ENCODE peak calls at places on chromosome 15, in eight cellular contexts. F is effector CD4-positive, alpha-beta T cell; J is SK-N-SH; A is cardiac fibroblast; Q is left ventricle myocardium superior; B is stimulated activated CD8-positive, alpha-beta memory T cell treated with anti-CD3 and anti-CD28 coated beads, Interleukin-4, amount 100 ng/mL, for 4 hours; W is COR-L47; X is heart left ventricle. V is an unnamed sample.

GRCh38 chr15:48040166-48040817 is 80.5 kb upstream of the SLC24A5 start:
- DNase-seq in J (no peak), Q (no peak), B (no peak), A (peak; percentile 33), X (no peak), W (no peak), F (no peak), V (no peak)

GRCh38 chr15:51024735-51025453 is 69.8 kb downstream of the TNFAIP8L3 start:
- DNase-seq in J (no peak), Q (no peak), W (no peak), A (peak; percentile 19), X (no peak), B (no peak), F (no peak), V (no peak)

GRCh38 chr15:96358006-96358794 is 27.7 kb downstream of the NR2F2 start:
- DNase-seq in A (peak; percentile 44), W (no peak), X (no peak), B (no peak), Q (no peak), F (no peak), J (peak; percentile 31), V (no peak)

GRCh38 chr15:65303687-65304392 is 637 bp upstream of the RNU5B-1 start:
- DNase-seq in F (no peak), W (peak; percentile 52), J (peak; percentile 47), X (peak; percentile 81), Q (peak; percentile 64), A (peak; percentile 67), B (peak; percentile 46), V (peak; percentile 36)

GRCh38 chr15:77905301-77905920 is 172.1 kb downstream of the TBC1D2B start:
- DNase-seq in W (no peak), J (no peak), B (no peak), F (no peak), Q (peak; percentile 16), X (peak; percentile 23), A (no peak), V (no peak)

GRCh38 chr15:74245342-74245931 is 9.3 kb downstream of the CCDC33 start:
- DNase-seq in Q (peak; percentile 45), J (peak; percentile 94), X (no peak), B (no peak), F (no peak), A (no peak), W (peak; percentile 98), V (no peak)

GRCh38 chr15:63462053-63462452 is 42.3 kb upstream of the USP3 start:
- DNase-seq in X (no peak), W (no peak), B (no peak), Q (no peak), A (peak; percentile 64), F (no peak), J (no peak), V (peak; percentile 80)

GRCh38 chr15:76932090-76932966 is 779 bp downstream of the RCN2 start:
- DNase-seq in J (no peak), X (no peak), A (peak; percentile 13), W (no peak), F (no peak), Q (no peak), B (no peak), V (no peak)

GRCh38 chr15:91885714-91886265 is 32.3 kb downstream of the SLCO3A1 start:
- DNase-seq in A (no peak), B (no peak), J (peak; percentile 38), X (no peak), Q (peak; percentile 43), F (no peak), W (peak; percentile 12), V (no peak)

GRCh38 chr15:70406624-70407390 is 309.1 kb upstream of the TLE3 start:
- DNase-seq in W (no peak), J (no peak), Q (no peak), B (no peak), X (no peak), A (no peak), F (no peak), V (no peak)

GRCh38 chr15:40081691-40082194 is 26.9 kb downstream of the BMF start:
- DNase-seq in Q (peak; percentile 84), A (peak; percentile 55), J (peak; percentile 72), B (no peak), W (no peak), F (no peak), X (peak; percentile 77), V (peak; percentile 89)

GRCh38 chr15:47333758-47334157 is 383.5 kb upstream of the SEMA6D start:
- DNase-seq in J (no peak), Q (no peak), W (no peak), X (no peak), A (no peak), B (no peak), F (no peak), V (no peak)

GRCh38 chr15:88738796-88739195 is 64.4 kb upstream of the ACAN start:
- DNase-seq in J (no peak), B (no peak), Q (no peak), F (no peak), A (peak; percentile 18), X (no peak), W (no peak), V (no peak)

GRCh38 chr15:83504365-83504764 is 57.2 kb downstream of the SH3GL3 start:
- DNase-seq in J (no peak), F (no peak), X (no peak), B (no peak), A (peak; percentile 1), W (no peak), Q (no peak), V (no peak)

GRCh38 chr15:84400820-84401219 is 165.2 kb downstream of the GOLGA6L4 start:
- DNase-seq in J (no peak), W (no peak), X (peak; percentile 5), A (no peak), Q (peak; percentile 7), B (no peak), F (no peak), V (no peak)

GRCh38 chr15:52076889-52077781 is 35.4 kb downstream of the BCL2L10 start:
- DNase-seq in X (no peak), B (no peak), J (no peak), F (no peak), W (no peak), A (peak; percentile 88), Q (no peak), V (peak; percentile 65)

GRCh38 chr15:75945953-75946352 is 42.3 kb downstream of the FBXO22 start:
- DNase-seq in B (no peak), F (no peak), A (peak; percentile 51), Q (no peak), W (no peak), X (no peak), J (no peak), V (no peak)

GRCh38 chr15:80275946-80276345 is 23.9 kb upstream of the CTXND1 start:
- DNase-seq in Q (no peak), B (no peak), J (no peak), W (no peak), A (peak; percentile 31), X (no peak), F (no peak), V (no peak)

GRCh38 chr15:42107483-42107882 is 13.1 kb upstream of the PLA2G4D start:
- DNase-seq in Q (no peak), B (no peak), J (no peak), F (no peak), X (no peak), A (no peak), W (peak; percentile 94), V (no peak)

GRCh38 chr15:83871808-83872559 is 218.1 kb downstream of the ADAMTSL3 start:
- DNase-seq in Q (peak; percentile 36), B (no peak), X (no peak), J (no peak), W (no peak), F (no peak), A (peak; percentile 80), V (peak; percentile 14)

GRCh38 chr15:67916565-67916964 is 76.7 kb upstream of the RNU6-1 start:
- DNase-seq in Q (no peak), B (no peak), A (no peak), X (no peak), J (no peak), F (no peak), W (no peak), V (no peak)

GRCh38 chr15:82298520-82298919 is 35.9 kb downstream of the SAXO2 start:
- DNase-seq in F (peak; percentile 16), Q (peak; percentile 44), A (no peak), X (no peak), W (no peak), B (no peak), J (no peak), V (no peak)

GRCh38 chr15:60528530-60528929 is 49.6 kb upstream of the ICE2 start:
- DNase-seq in J (no peak), A (peak; percentile 75), X (no peak), Q (no peak), W (no peak), F (peak; percentile 31), B (no peak), V (peak; percentile 78)

GRCh38 chr15:69990566-69991391 is 106.9 kb downstream of the TLE3 start:
- DNase-seq in B (no peak), Q (no peak), X (no peak), F (no peak), A (no peak), W (no peak), J (no peak), V (no peak)

GRCh38 chr15:74222231-74222511 is 14.0 kb upstream of the CCDC33 start:
- DNase-seq in X (no peak), A (no peak), J (no peak), F (no peak), Q (no peak), W (no peak), B (no peak), V (no peak)

GRCh38 chr15:78004222-78004727 is 73.2 kb downstream of the TBC1D2B start:
- DNase-seq in F (no peak), X (peak; percentile 31), A (no peak), B (no peak), W (no peak), J (no peak), Q (no peak), V (no peak)

GRCh38 chr15:39254181-39254580 is 326.7 kb upstream of the THBS1 start:
- DNase-seq in J (no peak), Q (no peak), X (no peak), A (no peak), W (no peak), B (no peak), F (no peak), V (no peak)

GRCh38 chr15:77391372-77391951 is 28.4 kb downstream of the PEAK1 start:
- DNase-seq in Q (no peak), F (no peak), W (no peak), J (no peak), B (no peak), A (no peak), X (no peak), V (no peak)

GRCh38 chr15:72341361-72341760 is 21.4 kb upstream of the CELF6 start:
- DNase-seq in F (no peak), Q (no peak), B (no peak), W (peak; percentile 8), A (peak; percentile 14), J (peak; percentile 39), X (no peak), V (peak; percentile 29)

V was measured in dermis microvascular lymphatic vessel endothelial cell.